ENCODE peak calls at places on chromosomes 2 and 18, in seven cellular contexts. O, Q, K, A, N, B and J are unnamed samples.

GRCh38 chr2:238582159-238582558 is 155.4 kb downstream of the ASB1 start:
- DNase-seq in O (no peak), Q (no peak), K (peak; percentile 25), A (peak; percentile 69), N (no peak), B (no peak), J (no peak)

GRCh38 chr2:96403481-96403880 is 67.9 kb downstream of the NCAPH start:
- DNase-seq in O (no peak), Q (no peak), K (no peak), A (no peak), N (no peak), B (no peak), J (no peak)

GRCh38 chr2:189002079-189002478 is 27.9 kb downstream of the COL3A1 start:
- DNase-seq in O (no peak), Q (no peak), K (no peak), A (peak; percentile 82), N (no peak), B (no peak), J (no peak)

GRCh38 chr18:50839996-50840395 is 20.2 kb upstream of the MRO start:
- DNase-seq in O (no peak), Q (no peak), K (no peak), A (no peak), N (no peak), B (no peak), J (no peak)

GRCh38 chr18:39743463-39743862 is 2177.9 kb upstream of the CELF4 start:
- DNase-seq in O (no peak), Q (no peak), K (no peak), A (no peak), N (no peak), B (no peak), J (no peak)

GRCh38 chr2:47720036-47720435 is 62.9 kb upstream of the MSH6 start:
- DNase-seq in O (no peak), Q (no peak), K (peak; percentile 16), A (no peak), N (no peak), B (no peak), J (no peak)

GRCh38 chr2:42554392-42554791 is 14.0 kb upstream of the MTA3 start:
- DNase-seq in O (peak; percentile 51), Q (no peak), K (no peak), A (no peak), N (no peak), B (no peak), J (no peak)

GRCh38 chr18:39550701-39551100 is 1985.1 kb upstream of the CELF4 start:
- DNase-seq in O (no peak), Q (no peak), K (no peak), A (no peak), N (no peak), B (no peak), J (no peak)

GRCh38 chr2:168796583-168797285 is 5.7 kb upstream of the NOSTRIN start:
- DNase-seq in O (no peak), Q (no peak), K (peak; percentile 39), A (no peak), N (no peak), B (no peak), J (no peak)

GRCh38 chr2:655626-656025 is 21.6 kb downstream of the TMEM18 start:
- DNase-seq in O (no peak), Q (no peak), K (no peak), A (peak; percentile 58), N (no peak), B (no peak), J (peak; percentile 39)